ENCODE peak calls at places on chromosomes 5 and 9, in eight cellular contexts. N is testis, V is A549, K is tibial nerve, T is upper lobe of left lung, L is HCT116, A is ovary, Y is uterus. Q is an unnamed sample. For H3K4me1, the result is how much of the 10 kb centered on the place peaks cover.

GRCh38 chr5:140806834-140807775 is at the start of gene PCDHA4:
- DNase-seq in N (peak), Y (peak), A (peak), V (peak), K (peak), T (peak), L (no peak), Q (no peak)

GRCh38 chr5:139649082-139649991 is 1.2 kb downstream of the CXXC5 start:
- DNase-seq in N (no peak), T (peak), V (no peak), L (no peak), Y (peak), A (no peak), K (no peak), Q (no peak)

GRCh38 chr5:164207646-164208045 is 702.2 kb downstream of the MAT2B start:
- DNase-seq in K (no peak), T (no peak), L (no peak), N (no peak), A (no peak), Y (no peak), V (no peak), Q (no peak)

GRCh38 chr9:129834489-129835127 is 467 bp downstream of the C9orf78 start:
- DNase-seq in L (no peak), A (no peak), K (no peak), V (peak), Y (no peak), T (peak), N (no peak), Q (no peak)

GRCh38 chr9:81665514-81665838 is 23.9 kb downstream of the TLE1 start:
- DNase-seq in K (no peak), V (no peak), L (no peak), N (no peak), A (no peak), Y (no peak), T (no peak), Q (no peak)

GRCh38 chr5:103605277-103605676 is 42.7 kb upstream of the NUDT12 start:
- DNase-seq in N (no peak), V (no peak), K (no peak), A (no peak), T (no peak), L (no peak), Y (no peak), Q (no peak)

GRCh38 chr9:78130004-78130403 is 98.4 kb upstream of the GNAQ start:
- DNase-seq in K (peak), A (no peak), Y (no peak), N (no peak), V (peak), L (peak), T (no peak), Q (no peak)

GRCh38 chr5:40503438-40503837 is 176.3 kb upstream of the PTGER4 start:
- DNase-seq in T (no peak), K (no peak), V (no peak), N (no peak), Y (no peak), L (no peak), A (no peak), Q (no peak)

GRCh38 chr5:135330798-135331096 is 68.3 kb downstream of the MACROH2A1 start:
- DNase-seq in Y (no peak), A (no peak), N (no peak), T (no peak), K (no peak), L (no peak), V (no peak), Q (no peak)

GRCh38 chr9:137478613-137479314 is 19.6 kb upstream of the NSMF start:
- DNase-seq in V (no peak), T (peak), Y (no peak), K (no peak), N (peak), L (no peak), A (no peak), Q (no peak)

GRCh38 chr5:157603333-157604190 is 28.0 kb upstream of the ADAM19 start:
- DNase-seq in A (no peak), T (no peak), Y (no peak), K (no peak), N (no peak), L (peak), V (peak), Q (no peak)

GRCh38 chr5:168706655-168707069 is 127.5 kb upstream of the PANK3 start:
- DNase-seq in Y (no peak), A (peak), L (peak), K (no peak), T (no peak), N (peak), V (peak), Q (no peak)

GRCh38 chr5:168176941-168177340 is 114.5 kb upstream of the WWC1 start:
- DNase-seq in N (no peak), A (no peak), V (no peak), T (no peak), K (no peak), Y (no peak), L (no peak), Q (no peak)

GRCh38 chr9:37669232-37669631 is 18.5 kb downstream of the FRMPD1 start:
- DNase-seq in N (no peak), Y (no peak), V (no peak), A (no peak), K (no peak), L (no peak), T (no peak), Q (no peak)

GRCh38 chr9:128027166-128027539 is 40.0 kb downstream of the NAIF1 start:
- DNase-seq in T (no peak), K (no peak), V (no peak), A (no peak), N (no peak), Y (no peak), L (no peak), Q (no peak)

GRCh38 chr5:66122379-66123034 is 21.6 kb upstream of the SREK1 start:
- DNase-seq in T (no peak), V (no peak), L (no peak), N (no peak), A (no peak), Y (no peak), K (no peak), Q (no peak)

GRCh38 chr9:6758418-6759113 is 793 bp downstream of the KDM4C start:
- DNase-seq in L (peak), V (peak), T (peak), Y (peak), K (peak), N (peak), A (peak), Q (peak)

GRCh38 chr9:4334439-4334838 is 34.6 kb upstream of the GLIS3 start:
- DNase-seq in V (peak), Y (peak), T (no peak), A (peak), K (no peak), L (peak), N (no peak), Q (no peak)

GRCh38 chr9:122402403-122403268 is 31.8 kb downstream of the PTGS1 start:
- DNase-seq in V (peak), K (no peak), L (peak), N (no peak), A (no peak), Y (no peak), T (no peak), Q (peak)

GRCh38 chr5:98144710-98145109 is 628.8 kb upstream of the RGMB start:
- DNase-seq in N (no peak), A (no peak), K (no peak), T (no peak), V (no peak), Y (no peak), L (no peak), Q (no peak)

GRCh38 chr9:120362446-120362845 is 217.5 kb downstream of the CDK5RAP2 start:
- DNase-seq in N (no peak), L (no peak), A (no peak), K (no peak), Y (no peak), V (no peak), T (no peak), Q (no peak)

GRCh38 chr5:5705010-5705409 is 282.5 kb downstream of the ICE1 start:
- DNase-seq in A (no peak), N (no peak), T (no peak), V (no peak), K (no peak), Y (no peak), L (no peak), Q (no peak)

GRCh38 chr9:38068616-38068865 is 486 bp downstream of the SHB start:
- DNase-seq in K (no peak), L (no peak), A (no peak), V (no peak), T (no peak), N (no peak), Y (peak), Q (no peak)

GRCh38 chr9:130847306-130848217 is 12.5 kb downstream of the ABL1 start:
- DNase-seq in T (no peak), V (peak), L (no peak), A (peak), K (peak), Y (peak), N (peak), Q (peak)
- TF ChIP-seq POLR2A in T (no peak), V (no peak), L (no peak), A (peak), K (no peak), Y (no peak), N (no peak), Q (no peak)

DNA sequence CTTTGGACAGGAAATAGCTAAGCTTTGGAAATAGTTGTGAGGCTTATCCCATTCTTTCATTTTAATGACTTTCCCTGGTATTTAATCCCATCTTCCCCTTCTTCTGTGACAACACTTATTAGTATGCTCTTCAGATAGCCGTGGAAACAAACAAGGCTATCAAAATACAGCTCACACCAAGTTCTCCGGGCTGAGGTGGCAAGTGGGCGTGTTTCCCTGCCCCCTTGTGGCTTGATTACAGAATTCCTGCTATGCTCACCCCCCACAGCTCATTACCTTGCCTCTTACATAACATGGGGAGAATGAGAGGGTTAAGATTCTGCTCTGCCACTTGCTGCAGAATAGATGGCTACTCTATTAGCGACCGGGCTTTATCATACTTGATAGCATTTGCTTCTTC is 437.1 kb upstream of the TLE4 start:
- DNase-seq in K (no peak), V (no peak), Y (no peak), A (no peak), L (peak), N (peak), T (no peak), Q (no peak)
- TF ChIP-seq CTCF in K (no peak), V (no peak), Y (no peak), A (no peak), L (peak), N (no peak), T (no peak), Q (no peak)

DNA sequence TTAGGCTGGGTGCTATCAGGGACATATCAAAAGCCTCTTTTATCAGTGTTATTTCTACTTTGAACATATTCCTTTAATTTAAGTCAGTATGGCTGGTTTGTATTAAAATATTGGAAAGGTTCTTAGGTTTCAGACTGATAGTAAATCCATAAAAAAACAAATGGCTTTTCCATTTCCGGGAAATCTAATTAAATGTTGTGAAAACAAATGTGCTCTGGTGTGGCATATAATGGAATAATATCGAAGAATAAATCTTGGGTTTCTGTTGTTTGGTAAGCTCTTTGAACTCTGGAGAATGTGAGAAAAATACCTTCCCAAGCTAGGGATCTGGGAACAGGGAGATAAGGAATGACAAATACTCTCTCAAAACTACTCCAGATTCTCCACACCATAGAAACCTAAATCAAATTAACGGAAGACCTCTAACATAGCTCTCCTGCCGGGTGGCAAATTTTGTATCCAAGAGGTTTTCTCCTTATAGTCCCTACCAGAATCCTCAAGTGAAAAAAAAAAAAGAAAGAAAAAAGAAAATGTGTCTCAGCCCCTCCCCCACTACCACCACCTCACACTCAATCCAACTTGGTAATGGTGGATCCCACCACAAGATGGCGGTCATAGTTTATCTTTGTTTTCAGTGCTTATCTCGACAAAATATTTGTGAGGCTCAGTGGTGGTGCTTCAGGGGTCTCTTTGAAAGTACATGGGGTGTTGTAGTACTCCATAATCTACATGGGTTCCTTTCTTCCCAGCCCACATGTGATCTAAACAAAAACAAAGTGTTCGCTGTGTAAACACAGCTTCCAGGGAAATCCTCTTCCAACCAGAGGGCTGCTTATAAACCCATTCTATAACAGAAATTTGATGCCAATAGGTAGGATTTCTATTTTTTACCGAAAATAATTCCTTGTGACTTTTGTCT is 54.6 kb upstream of the FST start:
- DNase-seq in V (no peak), N (peak), K (peak), A (no peak), T (no peak), L (peak), Y (no peak), Q (no peak)
- H3K4me1 ChIP-seq in V (under half), N (under half), K (under half), A (under half), T (under half), L (under half), Y (under half), Q (under half)

DNA sequence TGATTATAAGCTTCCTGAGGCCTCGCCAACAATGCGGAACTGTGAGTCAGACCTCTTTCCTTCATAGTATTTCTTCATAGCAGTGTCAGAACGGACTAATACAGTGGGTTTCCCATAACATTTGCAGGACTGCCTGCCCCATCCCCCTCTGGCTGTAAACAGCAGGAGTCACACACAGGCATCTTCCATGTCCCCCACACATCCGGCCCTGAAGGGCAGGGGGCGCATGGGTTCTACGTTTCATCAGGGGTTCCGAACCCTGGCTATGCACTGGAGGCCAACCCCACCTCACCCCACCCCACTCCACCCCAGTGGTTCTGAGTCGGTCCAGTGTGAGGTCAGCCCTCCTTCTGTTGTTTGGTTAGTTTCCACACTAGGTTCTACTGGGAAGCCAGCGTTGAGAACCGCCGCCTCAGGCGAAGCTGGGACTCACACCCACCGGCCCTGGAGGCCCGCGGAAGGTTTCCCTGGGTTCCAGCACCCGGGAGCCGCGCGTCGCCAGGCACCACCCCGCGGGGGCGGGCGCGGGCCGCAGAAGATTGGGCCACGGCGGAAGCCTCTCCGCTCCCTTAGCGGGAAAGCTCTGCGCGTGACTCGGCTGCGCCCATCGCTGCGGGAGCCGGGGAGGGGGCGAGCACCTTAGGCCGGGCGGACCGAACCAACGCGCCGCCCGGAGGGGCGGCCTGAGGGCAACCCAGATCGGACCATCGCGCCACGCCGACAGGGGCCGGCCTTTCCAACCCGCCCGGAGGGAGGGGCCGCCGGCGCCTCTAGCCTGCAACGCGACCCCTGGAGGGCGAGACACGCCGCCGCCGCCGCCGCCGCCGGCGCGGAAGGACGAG is at the start of gene RUSC2:
- DNase-seq in Y (peak), K (peak), T (peak), V (peak), A (peak), N (peak), L (peak), Q (peak)
- TF ChIP-seq POLR2A in Y (peak), K (peak), T (peak), V (peak), A (peak), N (peak), L (peak), Q (peak)